ENCODE peak calls at places on chromosomes 3 and 15, in four cellular contexts. K is HepG2, R is H1, N is HCT116. I is an unnamed sample.

GRCh38 chr15:101124731-101125558 is 126.9 kb downstream of the CHSY1 start:
- DNase-seq in K (no peak), R (no peak), N (peak), I (no peak)

GRCh38 chr3:171804618-171805389 is 5.5 kb downstream of the PLD1 start:
- DNase-seq in K (no peak), R (no peak), N (no peak), I (no peak)

GRCh38 chr3:63872135-63872924 is 8.7 kb downstream of the ATXN7 start:
- DNase-seq in K (no peak), R (no peak), N (peak), I (no peak)

GRCh38 chr15:58731756-58732535 is 17.6 kb downstream of the ADAM10 start:
- DNase-seq in K (no peak), R (no peak), N (peak), I (no peak)

GRCh38 chr15:91970142-91970541 is 116.6 kb downstream of the SLCO3A1 start:
- DNase-seq in K (no peak), R (no peak), N (no peak), I (no peak)

GRCh38 chr3:73513260-73513659 is 111.5 kb downstream of the PDZRN3 start:
- DNase-seq in K (peak), R (no peak), N (no peak), I (no peak)

GRCh38 chr3:25585361-25586166 is 79.1 kb downstream of the TOP2B start:
- DNase-seq in K (no peak), R (no peak), N (no peak), I (no peak)

GRCh38 chr3:64140651-64141050 is 84.6 kb downstream of the PRICKLE2 start:
- DNase-seq in K (no peak), R (no peak), N (no peak), I (no peak)

GRCh38 chr3:111069974-111070751 is 1.5 kb upstream of the NECTIN3 start:
- DNase-seq in K (no peak), R (no peak), N (no peak), I (no peak)

GRCh38 chr15:78675617-78676360 is 34.8 kb upstream of the CHRNB4 start:
- DNase-seq in K (no peak), R (no peak), N (no peak), I (no peak)

GRCh38 chr3:65252266-65252665 is 564.5 kb upstream of the ADAMTS9 start:
- DNase-seq in K (no peak), R (no peak), N (no peak), I (no peak)

GRCh38 chr15:76169013-76169412 is 109.2 kb downstream of the TMEM266 start:
- DNase-seq in K (no peak), R (no peak), N (no peak), I (peak)

GRCh38 chr15:41967506-41968206 is 4.7 kb downstream of the EHD4 start:
- DNase-seq in K (no peak), R (no peak), N (no peak), I (no peak)

GRCh38 chr3:110533089-110533488 is 538.5 kb upstream of the NECTIN3 start:
- DNase-seq in K (peak), R (no peak), N (no peak), I (no peak)

GRCh38 chr3:133152056-133152455 is 113.9 kb downstream of the TMEM108 start:
- DNase-seq in K (no peak), R (no peak), N (no peak), I (no peak)

GRCh38 chr15:58632789-58633188 is 116.7 kb downstream of the ADAM10 start:
- DNase-seq in K (no peak), R (no peak), N (no peak), I (no peak)

GRCh38 chr3:169998668-169999131 is 32.1 kb downstream of the SEC62 start:
- DNase-seq in K (peak), R (no peak), N (no peak), I (peak)

GRCh38 chr15:94119923-94120775 is 111.2 kb upstream of the MCTP2 start:
- DNase-seq in K (peak), R (peak), N (peak), I (peak)

DNA sequence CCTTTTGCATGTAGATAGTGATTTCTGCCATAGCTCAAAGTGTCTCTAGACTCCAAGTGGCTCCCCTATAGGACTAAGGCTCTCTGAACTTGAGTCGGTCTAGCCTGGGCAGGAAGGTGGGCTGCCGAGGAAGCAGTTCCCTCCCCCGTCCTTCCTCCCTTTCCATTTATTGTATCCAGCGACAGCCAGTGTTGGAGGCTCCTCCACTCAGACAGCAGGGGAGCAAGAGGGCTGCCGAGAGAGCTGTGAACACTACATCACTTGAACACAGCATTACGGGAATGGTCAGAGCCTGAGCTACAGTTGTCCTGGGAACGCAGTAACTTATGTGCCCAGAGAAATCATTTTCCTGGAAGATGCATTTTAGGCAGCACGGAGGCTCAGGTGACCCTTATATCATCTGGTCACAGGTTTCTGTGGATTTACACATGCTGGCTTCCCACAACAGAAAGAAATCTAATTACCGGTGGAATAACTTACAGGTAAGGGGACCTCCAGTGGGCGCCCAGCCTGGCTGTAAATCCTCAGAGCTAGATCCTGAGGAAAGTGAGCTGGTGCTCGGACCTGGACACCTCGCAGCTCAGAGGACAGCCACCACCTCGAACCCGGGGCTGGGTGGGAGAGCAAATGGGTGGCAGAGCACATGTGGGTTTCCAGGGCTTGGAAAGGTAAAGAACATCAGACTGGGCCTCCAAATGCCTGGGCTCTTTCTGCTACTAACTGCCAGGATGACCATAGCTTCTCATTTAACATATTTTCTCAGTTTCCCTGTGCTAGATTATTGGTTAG is 197.1 kb downstream of the UACA start:
- DNase-seq in K (no peak), R (no peak), N (no peak), I (no peak)
- TF ChIP-seq JUND in K (no peak), R (no peak), N (no peak), I (no peak)

DNA sequence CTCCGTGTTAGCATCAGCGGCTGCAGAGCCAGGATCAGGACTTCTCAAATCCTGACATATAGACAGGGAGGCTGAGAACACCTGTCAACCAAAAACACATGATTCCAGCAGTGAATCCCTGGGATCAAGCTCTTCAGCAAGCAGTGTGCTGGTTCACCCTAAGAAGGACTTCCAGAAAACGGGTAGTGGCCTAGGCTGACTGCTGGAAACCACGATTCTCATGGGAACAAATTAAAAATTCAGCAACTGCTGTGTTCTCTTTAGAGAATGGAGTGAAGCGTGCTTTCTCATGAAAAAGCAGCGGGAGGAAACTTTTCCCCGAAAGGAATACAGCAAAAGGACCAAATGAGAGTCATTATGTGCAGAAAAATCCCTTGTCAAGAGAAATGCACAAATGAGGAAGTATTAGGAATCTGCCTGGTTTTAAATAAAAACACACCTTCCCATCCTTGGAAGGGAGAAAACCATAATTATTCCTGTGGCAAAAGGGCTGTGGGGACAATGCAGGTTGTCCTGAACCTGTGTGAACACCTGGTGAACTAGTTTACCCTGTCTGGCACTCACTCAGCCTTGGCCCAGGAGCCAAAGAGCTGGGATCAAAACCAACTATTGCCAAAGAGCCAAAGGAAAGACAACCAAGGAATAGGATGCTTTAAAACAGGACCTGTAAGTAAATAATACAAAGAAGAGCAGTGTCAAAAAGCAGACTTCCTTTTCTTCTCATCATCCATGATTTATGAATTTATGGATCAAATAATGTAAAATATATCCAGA is 13.4 kb downstream of the IL12A start:
- DNase-seq in K (no peak), R (no peak), N (no peak), I (peak)
- TF ChIP-seq JUND in K (no peak), R (no peak), N (no peak), I (no peak)

GRCh38 chr3:180698760-180699270 is 19.5 kb upstream of the CCDC39 start:
- DNase-seq in K (no peak), R (no peak), N (no peak), I (no peak)
- TF ChIP-seq JUND in K (no peak), R (no peak), N (no peak), I (no peak)

GRCh38 chr15:69558138-69558409 is 105.5 kb downstream of the RPLP1 start:
- DNase-seq in K (no peak), R (no peak), N (no peak), I (no peak)

GRCh38 chr15:69562564-69562963 is 109.9 kb downstream of the RPLP1 start:
- DNase-seq in K (no peak), R (no peak), N (no peak), I (no peak)

GRCh38 chr15:69559440-69560215 is 107.0 kb downstream of the RPLP1 start:
- DNase-seq in K (no peak), R (no peak), N (no peak), I (no peak)

GRCh38 chr15:69562097-69562496 is 109.5 kb downstream of the RPLP1 start:
- DNase-seq in K (no peak), R (no peak), N (no peak), I (no peak)

DNA sequence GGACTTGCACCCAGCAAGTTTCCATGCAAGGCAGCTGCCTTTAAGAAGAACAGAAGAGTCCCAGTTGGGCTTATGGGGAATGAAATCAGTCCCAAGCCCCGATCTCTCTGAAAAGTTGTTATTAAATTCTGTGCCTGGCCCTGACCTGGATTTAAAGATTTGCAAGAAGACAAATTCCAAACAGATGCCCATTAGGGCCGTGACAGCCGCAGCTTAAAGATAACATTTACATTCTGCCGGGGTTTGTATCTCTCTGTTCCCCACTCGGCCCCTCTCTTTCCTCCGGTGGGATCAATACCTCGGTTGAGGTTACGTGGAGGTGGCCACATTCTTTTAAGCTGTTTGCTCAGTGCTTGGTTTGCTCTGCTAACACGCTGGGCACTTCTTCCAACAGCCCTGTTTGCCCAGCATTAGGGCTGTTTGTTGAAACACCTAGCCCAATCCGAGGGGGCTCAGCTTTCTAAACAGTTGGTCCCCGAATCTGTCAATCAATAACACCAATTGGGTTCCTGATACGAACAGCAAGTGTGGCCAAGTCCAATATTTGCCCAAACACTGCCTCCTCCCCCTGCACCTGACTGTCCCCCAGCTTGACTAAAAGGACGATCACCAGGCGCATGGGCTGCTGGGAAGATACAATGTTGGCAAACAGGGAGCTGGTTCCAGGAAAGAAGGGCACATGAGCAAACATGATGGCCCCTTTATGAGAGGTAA is 108.6 kb downstream of the RPLP1 start:
- DNase-seq in K (peak), R (no peak), N (no peak), I (peak)
- TF ChIP-seq JUND in K (peak), R (no peak), N (no peak), I (no peak)

GRCh38 chr3:134630506-134630905 is 20.3 kb downstream of the KY start:
- DNase-seq in K (no peak), R (no peak), N (no peak), I (peak)
- TF ChIP-seq JUND in K (no peak), R (no peak), N (no peak), I (no peak)

DNA sequence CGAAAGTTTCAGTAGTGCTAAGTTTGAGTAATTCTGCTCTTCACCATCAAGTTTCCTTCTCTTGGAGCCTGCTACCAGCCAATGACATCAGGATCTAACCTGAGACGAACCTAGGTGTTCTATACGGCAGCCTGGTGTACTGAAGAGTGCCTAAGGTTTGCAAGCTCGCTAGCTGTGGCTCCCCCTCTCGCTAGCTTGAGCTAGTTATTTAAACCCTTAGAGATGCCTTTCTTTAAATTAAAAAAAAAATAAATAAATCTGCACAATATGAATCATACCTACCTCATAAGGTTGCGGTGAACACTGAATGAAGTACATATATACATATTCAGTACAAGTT is 1.4 kb upstream of the COL8A1 start:
- DNase-seq in K (no peak), R (no peak), N (no peak), I (no peak)
- TF ChIP-seq JUND in K (no peak), R (no peak), N (no peak), I (no peak)

I was measured in T47D.